ENCODE peak calls at places on chromosomes 6 and 20, in six cellular contexts. M is body of pancreas, D is RWPE1, N is lower lobe of right lung, R is psoas muscle, X is heart left ventricle. T is an unnamed sample.

GRCh38 chr6:108380876-108381275 is 86.0 kb downstream of the AFG1L start:
- DNase-seq in M (no peak), D (no peak), N (no peak), R (no peak), X (no peak), T (no peak)

GRCh38 chr6:28789553-28790083 is 134.2 kb downstream of the TRIM27 start:
- DNase-seq in M (no peak), D (peak; percentile 42), N (no peak), R (no peak), X (no peak), T (no peak)

GRCh38 chr6:38477680-38478260 is 162.0 kb downstream of the BTBD9 start:
- DNase-seq in M (no peak), D (no peak), N (no peak), R (no peak), X (no peak), T (no peak)

GRCh38 chr6:30719356-30719755 is 796 bp upstream of the TUBB start:
- DNase-seq in M (no peak), D (no peak), N (no peak), R (no peak), X (no peak), T (no peak)

GRCh38 chr20:43448748-43449535 is 8.8 kb upstream of the SRSF6 start:
- DNase-seq in M (peak; percentile 56), D (peak; percentile 86), N (no peak), R (no peak), X (no peak), T (no peak)

GRCh38 chr6:125868252-125868651 is 77.5 kb downstream of the NCOA7 start:
- DNase-seq in M (no peak), D (peak; percentile 19), N (no peak), R (no peak), X (no peak), T (no peak)

GRCh38 chr20:8161262-8162071 is 29.4 kb downstream of the PLCB1 start:
- DNase-seq in M (peak; percentile 41), D (no peak), N (no peak), R (no peak), X (no peak), T (no peak)

GRCh38 chr6:52975580-52975979 is 19.5 kb downstream of the GSTA4 start:
- DNase-seq in M (no peak), D (no peak), N (no peak), R (no peak), X (no peak), T (no peak)

GRCh38 chr6:136344420-136344819 is 54.8 kb upstream of the BCLAF1 start:
- DNase-seq in M (no peak), D (no peak), N (no peak), R (no peak), X (no peak), T (no peak)

GRCh38 chr20:38599410-38599882 is 2.2 kb upstream of the ARHGAP40 start:
- DNase-seq in M (peak; percentile 81), D (peak; percentile 71), N (peak; percentile 88), R (peak; percentile 28), X (peak; percentile 71), T (peak; percentile 92)

GRCh38 chr20:49856904-49857303 is 44.3 kb downstream of the SLC9A8 start:
- DNase-seq in M (no peak), D (no peak), N (no peak), R (no peak), X (no peak), T (no peak)

GRCh38 chr6:290111-290932 is 2.0 kb upstream of the DUSP22 start:
- DNase-seq in M (no peak), D (no peak), N (no peak), R (no peak), X (no peak), T (no peak)

GRCh38 chr20:62852841-62853240 is 8.8 kb downstream of the TCFL5 start:
- DNase-seq in M (no peak), D (no peak), N (no peak), R (no peak), X (no peak), T (no peak)

GRCh38 chr6:39415482-39415881 is 93.0 kb upstream of the KCNK16 start:
- DNase-seq in M (no peak), D (no peak), N (no peak), R (no peak), X (no peak), T (no peak)

GRCh38 chr6:154980273-154981070 is 14.6 kb upstream of the TIAM2 start:
- DNase-seq in M (no peak), D (no peak), N (no peak), R (no peak), X (no peak), T (no peak)

GRCh38 chr6:154969796-154970195 is 25.3 kb upstream of the TIAM2 start:
- DNase-seq in M (no peak), D (no peak), N (no peak), R (no peak), X (no peak), T (no peak)

DNA sequence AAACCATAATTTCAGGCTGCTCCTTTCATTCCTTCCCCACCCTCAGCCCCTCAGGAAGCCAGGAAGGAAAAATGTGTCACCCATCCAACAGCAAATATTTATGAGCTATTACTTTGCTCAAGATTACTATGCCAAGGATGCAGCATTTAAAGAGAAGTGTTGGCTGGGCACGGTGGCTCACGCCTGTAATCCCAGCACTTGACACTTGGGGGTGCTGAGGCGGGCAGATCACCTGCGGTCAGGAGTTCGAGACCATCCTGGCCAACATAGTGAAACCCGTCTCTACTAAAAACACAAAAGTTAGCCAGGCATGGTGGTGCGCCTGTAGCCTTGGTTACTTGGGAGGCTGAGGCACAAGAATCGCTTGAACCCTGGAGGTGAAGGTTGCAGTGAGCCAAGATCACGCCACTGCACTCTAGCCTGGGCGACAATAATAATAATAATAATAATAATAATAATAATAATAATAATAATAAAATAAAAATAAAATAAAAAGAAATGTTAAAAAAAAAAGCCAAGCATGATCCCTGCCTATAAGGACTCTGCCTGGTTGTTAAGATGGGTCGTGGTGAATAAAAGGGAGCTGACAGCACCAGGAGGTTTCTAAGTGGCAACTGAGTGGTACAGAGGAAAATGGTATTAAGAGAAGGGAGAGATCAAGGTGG is 20.5 kb upstream of the TIAM2 start:
- DNase-seq in M (no peak), D (no peak), N (no peak), R (no peak), X (no peak), T (no peak)
- TF ChIP-seq CTCF in M (no peak), D (no peak), N (no peak), R (no peak), X (no peak), T (no peak)

GRCh38 chr6:50823130-50823920 is 4.7 kb downstream of the TFAP2B start:
- DNase-seq in M (no peak), D (no peak), N (no peak), R (no peak), X (no peak), T (no peak)
- H3K27ac ChIP-seq in M (no peak overlapping the region), D (no peak overlapping the region), N (no peak overlapping the region), R (no peak overlapping the region), X (no peak overlapping the region), T (no peak overlapping the region)

DNA sequence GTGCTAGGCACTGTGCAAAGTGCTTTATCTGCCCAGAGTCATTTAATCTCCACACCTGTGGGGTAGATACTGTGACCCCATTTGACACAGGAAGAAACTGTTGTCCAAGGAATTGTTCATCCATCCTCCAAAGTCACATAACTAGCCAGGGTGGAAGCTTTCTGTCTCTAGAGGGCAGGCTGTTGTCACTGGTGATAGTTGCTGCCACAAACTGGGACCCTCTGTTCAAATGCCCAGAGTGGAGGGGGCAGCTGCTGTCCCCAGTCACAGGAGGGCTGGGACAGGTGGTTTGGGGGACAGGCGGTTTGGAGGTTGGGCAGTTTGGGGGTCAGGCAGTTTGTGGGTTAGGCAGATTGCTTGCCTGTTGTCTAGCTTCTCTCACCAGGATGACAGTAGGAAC is 16.1 kb upstream of the TMEM242 start:
- DNase-seq in M (no peak), D (no peak), N (no peak), R (no peak), X (no peak), T (no peak)
- TF ChIP-seq CTCF in M (no peak), D (no peak), N (no peak), R (no peak), X (no peak), T (no peak)

GRCh38 chr6:35028781-35029180 is 112.4 kb downstream of the TCP11 start:
- DNase-seq in M (no peak), D (no peak), N (no peak), R (no peak), X (no peak), T (no peak)

GRCh38 chr6:35025241-35026188 is 115.6 kb downstream of the TCP11 start:
- DNase-seq in M (no peak), D (no peak), N (no peak), R (no peak), X (no peak), T (no peak)

GRCh38 chr6:35024601-35025054 is 116.5 kb downstream of the TCP11 start:
- DNase-seq in M (peak; percentile 29), D (peak; percentile 80), N (peak; percentile 81), R (peak; percentile 33), X (peak; percentile 68), T (peak; percentile 83)

GRCh38 chr6:35026434-35027222 is 114.5 kb downstream of the TCP11 start:
- DNase-seq in M (no peak), D (peak; percentile 66), N (no peak), R (no peak), X (no peak), T (no peak)

DNA sequence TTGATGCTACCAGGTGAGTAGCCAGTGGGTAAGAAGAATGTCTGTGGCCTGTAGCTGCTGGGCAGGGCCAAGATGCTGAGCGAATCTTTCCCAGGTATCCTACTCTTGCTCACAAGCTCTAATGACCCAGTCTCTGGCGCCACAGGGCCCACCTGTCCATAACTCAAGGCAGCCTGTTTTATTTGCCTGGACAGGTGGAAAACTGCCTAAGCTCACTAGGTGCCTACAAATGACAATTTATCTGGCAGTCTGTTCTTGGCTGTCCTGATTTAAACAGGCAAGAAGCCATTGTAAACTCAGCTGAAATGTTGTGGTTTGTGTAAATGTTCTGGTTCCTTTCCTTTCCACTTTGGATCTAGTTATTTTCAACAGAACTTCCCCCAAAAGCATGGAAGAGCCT is 113.3 kb downstream of the TCP11 start:
- DNase-seq in M (no peak), D (no peak), N (no peak), R (no peak), X (no peak), T (no peak)
- H3K27ac ChIP-seq in M (no peak overlapping the region), D (no peak overlapping the region), N (peak overlapping the region; percentile 26), R (no peak overlapping the region), X (peak overlapping the region; percentile 95), T (peak overlapping the region; percentile 12)

GRCh38 chr20:46312075-46312944 is 4.0 kb upstream of the CDH22 start:
- DNase-seq in M (no peak), D (no peak), N (no peak), R (no peak), X (no peak), T (no peak)
- TF ChIP-seq CTCF in M (no peak), D (no peak), N (no peak), R (no peak), X (no peak), T (no peak)

GRCh38 chr6:11064836-11065235 is 20.7 kb upstream of the ELOVL2 start:
- DNase-seq in M (no peak), D (no peak), N (no peak), R (no peak), X (no peak), T (no peak)

GRCh38 chr6:11065436-11066202 is 21.5 kb upstream of the ELOVL2 start:
- DNase-seq in M (no peak), D (no peak), N (no peak), R (no peak), X (no peak), T (no peak)

GRCh38 chr6:11058406-11058805 is 14.3 kb upstream of the ELOVL2 start:
- DNase-seq in M (no peak), D (no peak), N (no peak), R (no peak), X (no peak), T (no peak)

GRCh38 chr6:11062715-11063114 is 18.6 kb upstream of the ELOVL2 start:
- DNase-seq in M (no peak), D (no peak), N (no peak), R (no peak), X (no peak), T (no peak)

GRCh38 chr6:11062083-11062482 is 18.0 kb upstream of the ELOVL2 start:
- DNase-seq in M (no peak), D (no peak), N (no peak), R (no peak), X (no peak), T (no peak)
- H3K27ac ChIP-seq in M (no peak overlapping the region), D (no peak overlapping the region), N (no peak overlapping the region), R (no peak overlapping the region), X (no peak overlapping the region), T (no peak overlapping the region)